ENCODE peak calls at places on chromosomes 3 and 15, in seven cellular contexts. One of them, this sample, is unnamed.

GRCh38 chr15:70125605-70126004 is 27.9 kb upstream of the TLE3 start:
- DNase-seq in Kasumi-1: no peak
- DNase-seq in HFFc6: no peak
- DNase-seq in activated CD8-positive, alpha-beta memory T cell treated with anti-CD3 and anti-CD28 coated beads for 48 hours: no peak
- DNase-seq in mesenchymal stem cell: no peak
- DNase-seq in caudate nucleus: no peak
- DNase-seq in SJSA1: no peak
- DNase-seq in this sample: no peak

GRCh38 chr3:38343797-38344594 is 2.6 kb upstream of the XYLB start:
- DNase-seq in mesenchymal stem cell: no peak
- DNase-seq in caudate nucleus: no peak
- DNase-seq in Kasumi-1: peak
- DNase-seq in HFFc6: no peak
- DNase-seq in SJSA1: no peak
- DNase-seq in activated CD8-positive, alpha-beta memory T cell treated with anti-CD3 and anti-CD28 coated beads for 48 hours: no peak
- DNase-seq in this sample: no peak

GRCh38 chr15:95994418-95994817 is 336.1 kb upstream of the NR2F2 start:
- DNase-seq in SJSA1: peak
- DNase-seq in Kasumi-1: no peak
- DNase-seq in mesenchymal stem cell: peak
- DNase-seq in HFFc6: peak
- DNase-seq in activated CD8-positive, alpha-beta memory T cell treated with anti-CD3 and anti-CD28 coated beads for 48 hours: no peak
- DNase-seq in caudate nucleus: no peak
- DNase-seq in this sample: peak

GRCh38 chr15:59691194-59691805 is 2.2 kb upstream of the BNIP2 start:
- DNase-seq in mesenchymal stem cell: peak
- DNase-seq in HFFc6: peak
- DNase-seq in activated CD8-positive, alpha-beta memory T cell treated with anti-CD3 and anti-CD28 coated beads for 48 hours: no peak
- DNase-seq in Kasumi-1: peak
- DNase-seq in caudate nucleus: peak
- DNase-seq in SJSA1: peak
- DNase-seq in this sample: peak

GRCh38 chr15:74172751-74173544 is 562 bp upstream of the ISLR start:
- DNase-seq in caudate nucleus: no peak
- DNase-seq in activated CD8-positive, alpha-beta memory T cell treated with anti-CD3 and anti-CD28 coated beads for 48 hours: no peak
- DNase-seq in mesenchymal stem cell: peak
- DNase-seq in Kasumi-1: no peak
- DNase-seq in HFFc6: no peak
- DNase-seq in SJSA1: no peak
- DNase-seq in this sample: peak

GRCh38 chr15:85164841-85165466 is 183.3 kb downstream of the PDE8A start:
- DNase-seq in caudate nucleus: no peak
- DNase-seq in mesenchymal stem cell: no peak
- DNase-seq in Kasumi-1: no peak
- DNase-seq in SJSA1: no peak
- DNase-seq in HFFc6: no peak
- DNase-seq in activated CD8-positive, alpha-beta memory T cell treated with anti-CD3 and anti-CD28 coated beads for 48 hours: no peak
- DNase-seq in this sample: no peak

GRCh38 chr15:40100947-40101905 is 7.5 kb downstream of the BMF start:
- DNase-seq in mesenchymal stem cell: no peak
- DNase-seq in Kasumi-1: peak
- DNase-seq in activated CD8-positive, alpha-beta memory T cell treated with anti-CD3 and anti-CD28 coated beads for 48 hours: no peak
- DNase-seq in SJSA1: peak
- DNase-seq in caudate nucleus: no peak
- DNase-seq in HFFc6: no peak
- DNase-seq in this sample: no peak

GRCh38 chr3:130537609-130538304 is 20.8 kb downstream of the COL6A6 start:
- DNase-seq in SJSA1: no peak
- DNase-seq in activated CD8-positive, alpha-beta memory T cell treated with anti-CD3 and anti-CD28 coated beads for 48 hours: no peak
- DNase-seq in HFFc6: no peak
- DNase-seq in Kasumi-1: no peak
- DNase-seq in caudate nucleus: no peak
- DNase-seq in mesenchymal stem cell: no peak
- DNase-seq in this sample: peak

GRCh38 chr15:63896336-63897115 is 62.8 kb upstream of the HERC1 start:
- DNase-seq in SJSA1: peak
- DNase-seq in HFFc6: peak
- DNase-seq in activated CD8-positive, alpha-beta memory T cell treated with anti-CD3 and anti-CD28 coated beads for 48 hours: peak
- DNase-seq in Kasumi-1: peak
- DNase-seq in mesenchymal stem cell: peak
- DNase-seq in caudate nucleus: no peak
- DNase-seq in this sample: no peak

GRCh38 chr15:75449585-75450306 is 1.7 kb downstream of the SIN3A start:
- DNase-seq in activated CD8-positive, alpha-beta memory T cell treated with anti-CD3 and anti-CD28 coated beads for 48 hours: no peak
- DNase-seq in SJSA1: no peak
- DNase-seq in mesenchymal stem cell: no peak
- DNase-seq in Kasumi-1: no peak
- DNase-seq in HFFc6: no peak
- DNase-seq in caudate nucleus: no peak
- DNase-seq in this sample: no peak

GRCh38 chr3:103389356-103389755 is 954.5 kb downstream of the ZPLD1 start:
- DNase-seq in SJSA1: no peak
- DNase-seq in Kasumi-1: no peak
- DNase-seq in HFFc6: no peak
- DNase-seq in activated CD8-positive, alpha-beta memory T cell treated with anti-CD3 and anti-CD28 coated beads for 48 hours: no peak
- DNase-seq in mesenchymal stem cell: no peak
- DNase-seq in caudate nucleus: no peak
- DNase-seq in this sample: no peak

GRCh38 chr3:122985539-122985938 is 42.0 kb downstream of the SEMA5B start:
- DNase-seq in Kasumi-1: no peak
- DNase-seq in SJSA1: no peak
- DNase-seq in caudate nucleus: no peak
- DNase-seq in HFFc6: no peak
- DNase-seq in activated CD8-positive, alpha-beta memory T cell treated with anti-CD3 and anti-CD28 coated beads for 48 hours: no peak
- DNase-seq in mesenchymal stem cell: no peak
- DNase-seq in this sample: no peak

GRCh38 chr3:16994842-16995535 is 110.2 kb downstream of the PLCL2 start:
- DNase-seq in caudate nucleus: no peak
- DNase-seq in HFFc6: no peak
- DNase-seq in mesenchymal stem cell: no peak
- DNase-seq in SJSA1: no peak
- DNase-seq in activated CD8-positive, alpha-beta memory T cell treated with anti-CD3 and anti-CD28 coated beads for 48 hours: no peak
- DNase-seq in Kasumi-1: no peak
- DNase-seq in this sample: no peak

GRCh38 chr3:110813541-110813940 is 258.1 kb upstream of the NECTIN3 start:
- DNase-seq in HFFc6: no peak
- DNase-seq in activated CD8-positive, alpha-beta memory T cell treated with anti-CD3 and anti-CD28 coated beads for 48 hours: no peak
- DNase-seq in Kasumi-1: no peak
- DNase-seq in caudate nucleus: no peak
- DNase-seq in mesenchymal stem cell: peak
- DNase-seq in SJSA1: no peak
- DNase-seq in this sample: no peak

GRCh38 chr15:72276326-72276700 is 4.0 kb upstream of the PARP6 start:
- DNase-seq in activated CD8-positive, alpha-beta memory T cell treated with anti-CD3 and anti-CD28 coated beads for 48 hours: no peak
- DNase-seq in caudate nucleus: no peak
- DNase-seq in SJSA1: no peak
- DNase-seq in mesenchymal stem cell: no peak
- DNase-seq in HFFc6: peak
- DNase-seq in Kasumi-1: no peak
- DNase-seq in this sample: no peak

GRCh38 chr3:67384790-67385397 is 269.5 kb downstream of the SUCLG2 start:
- DNase-seq in mesenchymal stem cell: peak
- DNase-seq in SJSA1: no peak
- DNase-seq in HFFc6: no peak
- DNase-seq in Kasumi-1: peak
- DNase-seq in activated CD8-positive, alpha-beta memory T cell treated with anti-CD3 and anti-CD28 coated beads for 48 hours: no peak
- DNase-seq in caudate nucleus: peak
- DNase-seq in this sample: peak

GRCh38 chr15:50183112-50183794 is 1.3 kb downstream of the SLC27A2 start:
- DNase-seq in caudate nucleus: no peak
- DNase-seq in SJSA1: no peak
- DNase-seq in mesenchymal stem cell: no peak
- DNase-seq in Kasumi-1: peak
- DNase-seq in activated CD8-positive, alpha-beta memory T cell treated with anti-CD3 and anti-CD28 coated beads for 48 hours: peak
- DNase-seq in HFFc6: no peak
- DNase-seq in this sample: no peak

GRCh38 chr3:65716372-65716771 is 322.3 kb downstream of the MAGI1 start:
- DNase-seq in Kasumi-1: no peak
- DNase-seq in HFFc6: no peak
- DNase-seq in activated CD8-positive, alpha-beta memory T cell treated with anti-CD3 and anti-CD28 coated beads for 48 hours: no peak
- DNase-seq in mesenchymal stem cell: no peak
- DNase-seq in SJSA1: no peak
- DNase-seq in caudate nucleus: no peak
- DNase-seq in this sample: no peak

GRCh38 chr15:57406040-57406772 is 29.9 kb downstream of the CGNL1 start:
- DNase-seq in activated CD8-positive, alpha-beta memory T cell treated with anti-CD3 and anti-CD28 coated beads for 48 hours: no peak
- DNase-seq in caudate nucleus: no peak
- DNase-seq in HFFc6: no peak
- DNase-seq in Kasumi-1: no peak
- DNase-seq in SJSA1: no peak
- DNase-seq in mesenchymal stem cell: peak
- DNase-seq in this sample: peak

GRCh38 chr3:120587326-120587840 is 8.8 kb upstream of the NDUFB4 start:
- DNase-seq in SJSA1: no peak
- DNase-seq in Kasumi-1: no peak
- DNase-seq in activated CD8-positive, alpha-beta memory T cell treated with anti-CD3 and anti-CD28 coated beads for 48 hours: no peak
- DNase-seq in mesenchymal stem cell: no peak
- DNase-seq in caudate nucleus: no peak
- DNase-seq in HFFc6: no peak
- DNase-seq in this sample: peak

GRCh38 chr3:30012941-30013543 is 593.4 kb upstream of the TGFBR2 start:
- DNase-seq in HFFc6: peak
- DNase-seq in Kasumi-1: peak
- DNase-seq in activated CD8-positive, alpha-beta memory T cell treated with anti-CD3 and anti-CD28 coated beads for 48 hours: no peak
- DNase-seq in SJSA1: peak
- DNase-seq in caudate nucleus: peak
- DNase-seq in mesenchymal stem cell: peak
- DNase-seq in this sample: peak

GRCh38 chr3:77815467-77815866 is 775.6 kb downstream of the ROBO2 start:
- DNase-seq in HFFc6: no peak
- DNase-seq in mesenchymal stem cell: no peak
- DNase-seq in Kasumi-1: peak
- DNase-seq in caudate nucleus: no peak
- DNase-seq in activated CD8-positive, alpha-beta memory T cell treated with anti-CD3 and anti-CD28 coated beads for 48 hours: no peak
- DNase-seq in SJSA1: no peak
- DNase-seq in this sample: peak

GRCh38 chr3:50474717-50475116 is 28.7 kb downstream of the CACNA2D2 start:
- DNase-seq in Kasumi-1: no peak
- DNase-seq in HFFc6: peak
- DNase-seq in SJSA1: no peak
- DNase-seq in activated CD8-positive, alpha-beta memory T cell treated with anti-CD3 and anti-CD28 coated beads for 48 hours: no peak
- DNase-seq in caudate nucleus: no peak
- DNase-seq in mesenchymal stem cell: peak
- DNase-seq in this sample: no peak

GRCh38 chr15:57485869-57486268 is 105.8 kb upstream of the MYZAP start:
- DNase-seq in activated CD8-positive, alpha-beta memory T cell treated with anti-CD3 and anti-CD28 coated beads for 48 hours: no peak
- DNase-seq in HFFc6: peak
- DNase-seq in mesenchymal stem cell: peak
- DNase-seq in Kasumi-1: no peak
- DNase-seq in SJSA1: peak
- DNase-seq in caudate nucleus: no peak
- DNase-seq in this sample: no peak

GRCh38 chr15:95946946-95947345 is 383.6 kb upstream of the NR2F2 start:
- DNase-seq in activated CD8-positive, alpha-beta memory T cell treated with anti-CD3 and anti-CD28 coated beads for 48 hours: no peak
- DNase-seq in mesenchymal stem cell: no peak
- DNase-seq in Kasumi-1: no peak
- DNase-seq in SJSA1: no peak
- DNase-seq in HFFc6: no peak
- DNase-seq in caudate nucleus: no peak
- DNase-seq in this sample: no peak

GRCh38 chr3:72973031-72973723 is 23.4 kb upstream of the PPP4R2 start:
- DNase-seq in activated CD8-positive, alpha-beta memory T cell treated with anti-CD3 and anti-CD28 coated beads for 48 hours: no peak
- DNase-seq in mesenchymal stem cell: peak
- DNase-seq in caudate nucleus: no peak
- DNase-seq in SJSA1: no peak
- DNase-seq in HFFc6: no peak
- DNase-seq in Kasumi-1: no peak
- DNase-seq in this sample: no peak

GRCh38 chr3:149356630-149357029 is 20.8 kb downstream of the TM4SF1 start:
- DNase-seq in activated CD8-positive, alpha-beta memory T cell treated with anti-CD3 and anti-CD28 coated beads for 48 hours: no peak
- DNase-seq in SJSA1: no peak
- DNase-seq in caudate nucleus: no peak
- DNase-seq in HFFc6: peak
- DNase-seq in Kasumi-1: no peak
- DNase-seq in mesenchymal stem cell: no peak
- DNase-seq in this sample: no peak

GRCh38 chr15:67108122-67108871 is 42.9 kb downstream of the SMAD3 start:
- DNase-seq in HFFc6: no peak
- DNase-seq in mesenchymal stem cell: peak
- DNase-seq in caudate nucleus: no peak
- DNase-seq in activated CD8-positive, alpha-beta memory T cell treated with anti-CD3 and anti-CD28 coated beads for 48 hours: no peak
- DNase-seq in SJSA1: no peak
- DNase-seq in Kasumi-1: peak
- DNase-seq in this sample: no peak